ENCODE peak calls at places on chromosomes 11 and 22, in six cellular contexts. H, K, L, N, Y and C are unnamed samples.

GRCh38 chr11:69414773-69415187 is 66.7 kb upstream of the LINC01488 start:
- DNase-seq in H (no peak), K (no peak), L (no peak), N (no peak), Y (no peak), C (no peak)

GRCh38 chr11:134275534-134276395 is at the start of gene GLB1L3:
- DNase-seq in H (no peak), K (no peak), L (peak), N (no peak), Y (peak), C (no peak)

GRCh38 chr11:1260023-1260501 is 37.2 kb downstream of the MUC5B start:
- DNase-seq in H (no peak), K (no peak), L (peak), N (no peak), Y (peak), C (no peak)

GRCh38 chr11:134459246-134460043 is 47.4 kb upstream of the B3GAT1 start:
- DNase-seq in H (no peak), K (no peak), L (no peak), N (no peak), Y (no peak), C (no peak)

GRCh38 chr22:26770624-26771023 is 113.2 kb downstream of the MIAT start:
- DNase-seq in H (no peak), K (no peak), L (no peak), N (no peak), Y (no peak), C (no peak)

GRCh38 chr22:35314161-35314942 is 14.7 kb downstream of the TOM1 start:
- DNase-seq in H (no peak), K (no peak), L (no peak), N (no peak), Y (no peak), C (no peak)

GRCh38 chr22:36611241-36611976 is 82.4 kb upstream of the EIF3D start:
- DNase-seq in H (no peak), K (no peak), L (no peak), N (no peak), Y (no peak), C (no peak)

GRCh38 chr11:235998-236773 is at the start of gene SIRT3:
- DNase-seq in H (peak), K (peak), L (peak), N (peak), Y (peak), C (peak)

GRCh38 chr11:97015327-97015726 is 625.5 kb downstream of the JRKL start:
- DNase-seq in H (no peak), K (no peak), L (no peak), N (no peak), Y (peak), C (no peak)